ENCODE peak calls at places on chromosomes 13 and 19, in four cellular contexts. T is H1, L is HepG2, J is SK-N-SH. O is an unnamed sample.

GRCh38 chr19:10189631-10190425 is 4.9 kb downstream of the DNMT1 start:
- DNase-seq in T (no peak), L (no peak), J (no peak), O (no peak)

GRCh38 chr13:77425705-77426104 is 98.8 kb upstream of the MYCBP2 start:
- DNase-seq in J (no peak), L (no peak), T (no peak), O (no peak)

GRCh38 chr19:13146763-13147563 is 3.2 kb downstream of the STX10 start:
- DNase-seq in T (no peak), J (peak), L (no peak), O (no peak)

GRCh38 chr19:33649919-33650305 is 28.2 kb downstream of the CHST8 start:
- DNase-seq in J (no peak), T (no peak), L (no peak), O (no peak)

GRCh38 chr13:75481176-75482069 is 546 bp downstream of the TBC1D4 start:
- DNase-seq in L (no peak), J (peak), T (peak), O (no peak)

GRCh38 chr13:113129480-113129879 is 6.9 kb downstream of the F10 start:
- DNase-seq in L (no peak), T (no peak), J (no peak), O (no peak)

GRCh38 chr13:53151692-53152421 is 123.2 kb downstream of the OLFM4 start:
- DNase-seq in T (peak), J (peak), L (peak), O (peak)

GRCh38 chr13:42355118-42355840 is 83.3 kb downstream of the AKAP11 start:
- DNase-seq in L (no peak), T (no peak), J (no peak), O (no peak)

GRCh38 chr19:17294051-17294891 is 9.0 kb downstream of the ABHD8 start:
- DNase-seq in T (peak), J (peak), L (no peak), O (no peak)

GRCh38 chr19:411723-412355 is 2.9 kb upstream of the C2CD4C start:
- DNase-seq in T (peak), J (no peak), L (no peak), O (no peak)

GRCh38 chr13:112901951-112902651 is 66.9 kb upstream of the MCF2L start:
- DNase-seq in L (no peak), T (no peak), J (no peak), O (no peak)

GRCh38 chr13:113187905-113188595 is 20.4 kb downstream of the PCID2 start:
- DNase-seq in L (no peak), J (no peak), T (no peak), O (no peak)

GRCh38 chr19:10095948-10096614 is 6.4 kb downstream of the ANGPTL6 start:
- DNase-seq in J (peak), T (peak), L (no peak), O (no peak)

GRCh38 chr13:60326273-60326672 is 70.7 kb upstream of the TDRD3 start:
- DNase-seq in J (no peak), T (no peak), L (peak), O (no peak)

GRCh38 chr19:50657672-50658437 is 8.6 kb downstream of the C19orf81 start:
- DNase-seq in L (peak), T (peak), J (peak), O (peak)

GRCh38 chr19:2561895-2562294 is 86.0 kb downstream of the GADD45B start:
- DNase-seq in J (no peak), T (no peak), L (no peak), O (peak)

GRCh38 chr19:42392165-42392564 is 2.1 kb upstream of the CNFN start:
- DNase-seq in L (no peak), T (no peak), J (no peak), O (no peak)

GRCh38 chr19:41219924-41220567 is 1.0 kb downstream of the AXL start:
- DNase-seq in L (no peak), T (no peak), J (no peak), O (no peak)

GRCh38 chr19:30784850-30785459 is 412.8 kb downstream of the ZNF536 start:
- DNase-seq in J (no peak), T (peak), L (peak), O (no peak)

GRCh38 chr13:20418953-20419352 is 106.7 kb downstream of the CRYL1 start:
- DNase-seq in J (no peak), L (no peak), T (no peak), O (no peak)

GRCh38 chr13:19088416-19088815 is 93.2 kb downstream of the TUBA3C start:
- DNase-seq in L (no peak), J (no peak), T (no peak), O (no peak)

GRCh38 chr19:12797141-12797587 is 4.4 kb downstream of the PRDX2 start:
- DNase-seq in T (no peak), L (no peak), J (no peak), O (no peak)

GRCh38 chr13:97913206-97913605 is 40.3 kb upstream of the IPO5 start:
- DNase-seq in T (no peak), L (no peak), J (no peak), O (no peak)

GRCh38 chr13:113203507-113204377 is 4.7 kb downstream of the PCID2 start:
- DNase-seq in J (no peak), L (no peak), T (no peak), O (no peak)

GRCh38 chr13:80100636-80101035 is 240.3 kb downstream of the SPRY2 start:
- DNase-seq in J (no peak), T (no peak), L (no peak), O (no peak)

GRCh38 chr19:29121684-29122083 is 91.3 kb downstream of the UQCRFS1 start:
- DNase-seq in T (peak), L (no peak), J (peak), O (no peak)

GRCh38 chr19:45161715-45162463 is 1.1 kb upstream of the NKPD1 start:
- DNase-seq in J (peak), T (peak), L (no peak), O (no peak)

GRCh38 chr19:29858000-29858596 is 46.3 kb downstream of the CCNE1 start:
- DNase-seq in L (no peak), J (peak), T (peak), O (no peak)

GRCh38 chr13:21361706-21362105 is 97.4 kb downstream of the ZDHHC20 start:
- DNase-seq in J (no peak), T (no peak), L (no peak), O (no peak)

GRCh38 chr13:52348081-52348480 is 57.9 kb downstream of the THSD1 start:
- DNase-seq in J (no peak), T (no peak), L (no peak), O (no peak)

GRCh38 chr13:34114581-34114980 is 296.6 kb downstream of the RFC3 start:
- DNase-seq in J (no peak), L (no peak), T (no peak), O (no peak)

GRCh38 chr13:105070452-105070851 is 1465.0 kb downstream of the EFNB2 start:
- DNase-seq in J (no peak), L (no peak), T (no peak), O (no peak)

GRCh38 chr13:101785858-101786257 is 333.4 kb downstream of the ITGBL1 start:
- DNase-seq in T (peak), J (peak), L (peak), O (no peak)

GRCh38 chr19:55406869-55407624 is 541 bp downstream of the UBE2S start:
- DNase-seq in T (no peak), J (peak), L (no peak), O (no peak)
- TF ChIP-seq MAX in T (no peak), J (no peak), L (no peak), O (no peak)

DNA sequence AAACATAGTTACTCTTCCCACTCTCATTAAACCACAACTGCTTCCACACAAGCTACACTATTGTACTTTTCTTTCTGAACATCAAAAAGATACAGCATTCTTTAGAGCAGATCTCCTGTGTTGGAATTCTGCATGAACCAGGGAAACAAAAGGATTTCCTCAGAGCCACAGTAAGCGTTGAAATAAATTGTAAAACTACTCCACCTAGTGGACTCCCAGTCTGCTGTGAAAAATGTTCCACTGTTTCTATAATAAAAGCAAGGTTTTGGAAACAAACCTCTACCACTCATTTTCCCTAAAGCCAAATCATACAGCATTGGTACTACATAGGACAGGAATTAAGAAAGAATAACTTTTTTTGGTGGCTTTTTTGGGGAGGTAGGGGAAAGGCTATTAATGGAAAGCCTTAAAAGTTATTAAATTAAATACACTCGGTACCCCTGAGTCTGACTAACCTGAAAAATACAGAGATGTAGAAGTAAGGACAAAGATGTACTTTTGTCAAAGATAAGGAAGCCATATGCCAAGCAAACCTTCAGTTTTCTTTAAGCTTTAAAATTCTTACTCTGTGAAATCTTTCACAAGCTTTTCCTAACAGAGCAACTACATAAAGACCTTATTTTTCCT is 19.3 kb downstream of the NUFIP1 start:
- DNase-seq in J (peak), T (no peak), L (peak), O (no peak)
- TF ChIP-seq TCF12 in J (no peak), T (no peak), L (no peak), O (no peak)

GRCh38 chr19:46844067-46844489 is 6.6 kb downstream of the AP2S1 start:
- DNase-seq in L (no peak), T (no peak), J (no peak), O (no peak)
- TF ChIP-seq MAX in L (no peak), T (no peak), J (no peak), O (no peak)

DNA sequence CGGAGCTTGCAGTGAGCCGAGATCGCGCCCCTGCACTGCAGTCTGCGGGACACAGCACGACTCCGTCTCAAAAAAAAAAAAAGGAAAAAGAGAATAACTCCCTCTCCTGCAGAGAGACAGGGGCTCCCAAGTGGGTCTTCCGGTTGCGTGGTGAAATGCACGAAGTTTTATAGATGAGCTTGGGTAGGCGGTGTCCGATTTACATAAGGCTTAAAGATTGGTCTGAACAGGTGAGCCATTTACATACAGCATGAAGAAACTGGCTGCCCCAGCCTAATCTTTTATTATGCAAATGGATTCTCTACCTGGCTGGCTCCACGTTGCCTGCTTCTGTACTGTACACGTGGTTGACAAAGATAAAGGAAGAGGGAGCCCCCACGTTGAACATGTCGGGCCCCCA is 19.5 kb downstream of the ADGRE2 start:
- DNase-seq in J (no peak), T (peak), L (no peak), O (no peak)
- TF ChIP-seq TCF12 in J (no peak), T (peak), L (no peak), O (no peak)

O was measured in GM12878.